ENCODE peak calls at places on chromosomes 16 and 17, in seven cellular contexts. Z is body of pancreas; S is fibroblast of lung; I is CD4-positive, CD25-positive, alpha-beta regulatory T cell; T is psoas muscle; C is IMR-90; K is left ventricle myocardium inferior. F is an unnamed sample.

GRCh38 chr17:143785-144281 is 6.5 kb downstream of the SCGB1C2 start:
- DNase-seq in Z (peak; percentile 86), S (peak; percentile 50), I (peak; percentile 79), T (peak; percentile 84), C (peak; percentile 39), K (peak; percentile 84), F (peak; percentile 76)

GRCh38 chr17:29590979-29591736 is 1.7 kb upstream of the GIT1 start:
- DNase-seq in Z (peak; percentile 53), S (peak; percentile 63), I (peak; percentile 34), T (peak; percentile 62), C (peak; percentile 45), K (no peak), F (no peak)

GRCh38 chr17:76943781-76944213 is 75.6 kb downstream of the MGAT5B start:
- DNase-seq in Z (no peak), S (no peak), I (no peak), T (no peak), C (no peak), K (no peak), F (no peak)

GRCh38 chr16:77974883-77975282 is 47.5 kb upstream of the CLEC3A start:
- DNase-seq in Z (no peak), S (no peak), I (no peak), T (no peak), C (no peak), K (no peak), F (no peak)

GRCh38 chr17:21525464-21526130 is 149.4 kb downstream of the KCNJ12 start:
- DNase-seq in Z (no peak), S (no peak), I (no peak), T (no peak), C (no peak), K (no peak), F (no peak)

GRCh38 chr17:72075995-72076677 is 44.7 kb upstream of the SOX9 start:
- DNase-seq in Z (no peak), S (no peak), I (no peak), T (no peak), C (no peak), K (no peak), F (no peak)

GRCh38 chr17:41678907-41679739 is 9.6 kb upstream of the EIF1 start:
- DNase-seq in Z (no peak), S (peak; percentile 41), I (peak; percentile 75), T (no peak), C (peak; percentile 28), K (no peak), F (peak; percentile 72)

GRCh38 chr17:7707858-7708750 is 3.1 kb downstream of the EFNB3 start:
- DNase-seq in Z (no peak), S (no peak), I (no peak), T (no peak), C (no peak), K (no peak), F (no peak)